ENCODE peak calls at places on chromosomes 7 and 10, in ten cellular contexts. U is left ventricle myocardium inferior, H is omental fat pad, D is tibial nerve, C is Caco-2, W is RWPE1, G is fibroblast of lung, F is WTC11, V is bronchial epithelial cell, K is HCT116. S is an unnamed sample.

GRCh38 chr7:29976265-29976664 is 13.3 kb downstream of the SCRN1 start:
- DNase-seq in U (no peak), H (no peak), D (no peak), C (no peak), W (no peak), G (peak), F (no peak), V (no peak), K (no peak), S (no peak)

GRCh38 chr10:55183993-55184392 is 383.0 kb upstream of the PCDH15 start:
- DNase-seq in U (no peak), H (no peak), D (no peak), C (no peak), W (no peak), G (no peak), F (no peak), V (no peak), K (no peak), S (no peak)

GRCh38 chr10:123270221-123270620 is 116.0 kb downstream of the BUB3 start:
- DNase-seq in U (no peak), H (no peak), D (no peak), C (no peak), W (no peak), G (peak), F (no peak), V (peak), K (no peak), S (no peak)

GRCh38 chr7:27032843-27033242 is 63.0 kb downstream of the HOXA1 start:
- DNase-seq in U (no peak), H (no peak), D (no peak), C (no peak), W (no peak), G (peak), F (no peak), V (no peak), K (no peak), S (no peak)

GRCh38 chr7:32660936-32661335 is 165.6 kb downstream of the AVL9 start:
- DNase-seq in U (no peak), H (no peak), D (no peak), C (no peak), W (no peak), G (no peak), F (no peak), V (no peak), K (no peak), S (no peak)

GRCh38 chr7:157527686-157528085 is 190.9 kb downstream of the DNAJB6 start:
- DNase-seq in U (no peak), H (no peak), D (no peak), C (peak), W (no peak), G (no peak), F (no peak), V (no peak), K (no peak), S (no peak)

GRCh38 chr7:138616085-138616484 is 85.1 kb downstream of the SVOPL start:
- DNase-seq in U (no peak), H (no peak), D (no peak), C (no peak), W (no peak), G (no peak), F (no peak), V (no peak), K (no peak), S (no peak)

GRCh38 chr10:4319870-4320367 is 506.1 kb upstream of the AKR1E2 start:
- DNase-seq in U (no peak), H (no peak), D (no peak), C (no peak), W (no peak), G (no peak), F (no peak), V (no peak), K (no peak), S (no peak)

GRCh38 chr10:31602541-31603244 is 283.7 kb downstream of the ZEB1 start:
- DNase-seq in U (peak), H (peak), D (peak), C (no peak), W (peak), G (peak), F (peak), V (peak), K (no peak), S (peak)

GRCh38 chr10:55287346-55287745 is 486.3 kb upstream of the PCDH15 start:
- DNase-seq in U (no peak), H (no peak), D (no peak), C (no peak), W (no peak), G (peak), F (no peak), V (no peak), K (no peak), S (no peak)

GRCh38 chr7:139873593-139874374 is 44.7 kb downstream of the TBXAS1 start:
- DNase-seq in U (no peak), H (no peak), D (no peak), C (no peak), W (no peak), G (no peak), F (no peak), V (no peak), K (no peak), S (no peak)

GRCh38 chr7:31785081-31785480 is 98.1 kb downstream of the PPP1R17 start:
- DNase-seq in U (no peak), H (no peak), D (no peak), C (no peak), W (no peak), G (no peak), F (no peak), V (no peak), K (no peak), S (no peak)

GRCh38 chr7:12949060-12950045 is 261.9 kb downstream of the ARL4A start:
- DNase-seq in U (no peak), H (no peak), D (no peak), C (no peak), W (no peak), G (peak), F (no peak), V (no peak), K (no peak), S (no peak)

GRCh38 chr10:12349628-12350166 is 350 bp downstream of the CAMK1D start:
- DNase-seq in U (no peak), H (no peak), D (no peak), C (no peak), W (no peak), G (no peak), F (no peak), V (no peak), K (no peak), S (peak)

GRCh38 chr7:19000410-19000809 is 117.0 kb downstream of the TWIST1 start:
- DNase-seq in U (no peak), H (no peak), D (no peak), C (no peak), W (no peak), G (no peak), F (no peak), V (no peak), K (no peak), S (no peak)

GRCh38 chr7:154804449-154804848 is 198.5 kb downstream of the PAXIP1 start:
- DNase-seq in U (no peak), H (no peak), D (no peak), C (no peak), W (peak), G (no peak), F (no peak), V (peak), K (no peak), S (no peak)

GRCh38 chr7:116164552-116164951 is 45.8 kb upstream of the TES start:
- DNase-seq in U (no peak), H (no peak), D (no peak), C (no peak), W (no peak), G (peak), F (no peak), V (no peak), K (no peak), S (no peak)

GRCh38 chr10:17343118-17343517 is 111.3 kb downstream of the ST8SIA6 start:
- DNase-seq in U (no peak), H (no peak), D (no peak), C (no peak), W (no peak), G (no peak), F (no peak), V (no peak), K (no peak), S (no peak)

GRCh38 chr7:141563956-141564623 is 12.9 kb downstream of the AGK start:
- DNase-seq in U (no peak), H (no peak), D (no peak), C (no peak), W (no peak), G (no peak), F (peak), V (no peak), K (no peak), S (no peak)

GRCh38 chr7:149622444-149623210 is 125.0 kb upstream of the ZNF746 start:
- DNase-seq in U (no peak), H (no peak), D (no peak), C (no peak), W (no peak), G (no peak), F (no peak), V (no peak), K (no peak), S (no peak)

GRCh38 chr7:30252885-30253795 is 31.3 kb upstream of the ZNRF2 start:
- DNase-seq in U (peak), H (no peak), D (peak), C (no peak), W (no peak), G (no peak), F (no peak), V (peak), K (no peak), S (no peak)

GRCh38 chr10:50625663-50626062 is 1.9 kb upstream of the SGMS1 start:
- DNase-seq in U (no peak), H (no peak), D (no peak), C (no peak), W (no peak), G (peak), F (no peak), V (no peak), K (no peak), S (no peak)

GRCh38 chr10:118798186-118798811 is 43.5 kb upstream of the CACUL1 start:
- DNase-seq in U (no peak), H (no peak), D (no peak), C (no peak), W (peak), G (no peak), F (no peak), V (peak), K (peak), S (no peak)

GRCh38 chr10:77564781-77565589 is 72.6 kb downstream of the KCNMA1 start:
- DNase-seq in U (no peak), H (no peak), D (no peak), C (peak), W (peak), G (no peak), F (peak), V (peak), K (no peak), S (no peak)

GRCh38 chr7:114150704-114151103 is 231.9 kb upstream of the PPP1R3A start:
- DNase-seq in U (no peak), H (no peak), D (no peak), C (no peak), W (no peak), G (peak), F (no peak), V (no peak), K (no peak), S (no peak)

GRCh38 chr7:100476903-100477870 is 1.8 kb downstream of the TSC22D4 start:
- DNase-seq in U (no peak), H (no peak), D (no peak), C (no peak), W (no peak), G (no peak), F (peak), V (no peak), K (no peak), S (peak)

GRCh38 chr7:106358103-106358663 is 73.4 kb upstream of the NAMPT start:
- DNase-seq in U (no peak), H (no peak), D (no peak), C (no peak), W (no peak), G (peak), F (no peak), V (peak), K (no peak), S (no peak)

GRCh38 chr10:18136056-18136916 is 3.9 kb upstream of the CACNB2 start:
- DNase-seq in U (no peak), H (no peak), D (no peak), C (no peak), W (no peak), G (no peak), F (no peak), V (no peak), K (no peak), S (no peak)

GRCh38 chr10:21171936-21172773 is 275.0 kb upstream of the NEBL start:
- DNase-seq in U (no peak), H (no peak), D (no peak), C (no peak), W (no peak), G (no peak), F (no peak), V (no peak), K (no peak), S (no peak)

GRCh38 chr10:21173964-21174669 is 277.0 kb upstream of the NEBL start:
- DNase-seq in U (peak), H (no peak), D (no peak), C (peak), W (peak), G (no peak), F (peak), V (peak), K (peak), S (peak)

GRCh38 chr10:21173433-21173963 is 276.4 kb upstream of the NEBL start:
- DNase-seq in U (no peak), H (no peak), D (no peak), C (peak), W (no peak), G (no peak), F (no peak), V (no peak), K (no peak), S (peak)

GRCh38 chr10:21171197-21171935 is 274.3 kb upstream of the NEBL start:
- DNase-seq in U (no peak), H (no peak), D (no peak), C (no peak), W (no peak), G (no peak), F (peak), V (no peak), K (peak), S (peak)

DNA sequence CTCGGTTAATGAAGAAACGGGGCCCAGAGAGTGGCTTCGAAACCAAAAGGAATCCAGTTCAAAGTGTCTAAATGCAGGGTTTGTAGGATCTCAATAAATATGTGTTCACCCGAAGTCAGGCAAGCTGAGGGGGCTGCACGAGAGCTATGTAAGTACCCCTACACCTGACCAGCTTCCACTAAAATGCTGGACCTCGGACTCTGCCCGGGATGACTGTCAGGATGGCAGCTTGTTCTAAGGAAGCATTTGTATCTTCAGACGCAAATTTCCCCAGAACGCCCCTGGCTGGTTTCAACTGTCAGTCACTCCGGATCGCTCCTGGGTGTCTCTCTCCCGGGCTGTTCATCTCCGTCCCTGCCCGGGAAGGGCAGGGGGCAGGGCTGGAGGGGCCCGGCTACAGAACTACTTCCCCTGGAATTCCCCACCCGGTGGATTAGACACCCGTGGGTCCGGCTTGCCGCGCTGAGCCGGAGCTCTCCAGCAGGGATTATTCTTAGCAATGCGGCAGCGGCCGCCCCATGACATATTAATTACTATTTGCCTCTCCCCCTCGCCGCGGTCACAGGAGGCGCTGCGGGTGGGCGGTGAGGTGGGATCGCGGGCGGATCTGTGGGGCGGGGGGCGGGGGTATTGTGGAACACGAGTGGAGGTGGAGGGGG is 275.8 kb upstream of the NEBL start:
- DNase-seq in U (no peak), H (no peak), D (peak), C (peak), W (no peak), G (no peak), F (peak), V (no peak), K (no peak), S (peak)
- TF ChIP-seq CTCF in U (no peak), H (no peak), D (no peak), C (no peak), W (no peak), G (no peak), F (no peak), V (no peak), K (no peak), S (no peak)

GRCh38 chr7:89554209-89554608 is 600.1 kb upstream of the STEAP1 start:
- DNase-seq in U (no peak), H (no peak), D (no peak), C (no peak), W (no peak), G (no peak), F (no peak), V (no peak), K (no peak), S (no peak)

DNA sequence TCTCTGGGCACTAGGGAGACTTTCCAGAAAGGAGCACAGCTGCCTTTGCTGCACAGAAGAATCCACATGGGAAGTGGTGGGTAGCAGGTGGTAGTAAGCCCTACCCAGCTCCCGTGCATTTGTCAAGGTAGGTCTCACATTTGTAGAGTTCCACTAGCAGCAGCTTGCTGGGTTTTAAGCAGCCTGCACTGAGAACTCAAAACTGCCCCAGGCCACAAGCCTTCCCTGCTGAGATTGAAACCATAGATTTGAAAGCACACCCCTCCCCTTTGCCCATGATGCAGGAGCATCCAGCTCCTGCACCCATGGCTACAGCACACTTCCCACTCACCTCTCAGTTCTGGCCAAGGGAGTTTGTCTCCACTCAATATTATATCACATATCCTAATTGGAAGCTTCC is 604.5 kb upstream of the STEAP1 start:
- DNase-seq in U (no peak), H (no peak), D (no peak), C (no peak), W (no peak), G (no peak), F (peak), V (no peak), K (no peak), S (no peak)
- TF ChIP-seq CTCF in U (no peak), H (no peak), D (no peak), C (no peak), W (no peak), G (no peak), F (no peak), V (no peak), K (no peak), S (no peak)

DNA sequence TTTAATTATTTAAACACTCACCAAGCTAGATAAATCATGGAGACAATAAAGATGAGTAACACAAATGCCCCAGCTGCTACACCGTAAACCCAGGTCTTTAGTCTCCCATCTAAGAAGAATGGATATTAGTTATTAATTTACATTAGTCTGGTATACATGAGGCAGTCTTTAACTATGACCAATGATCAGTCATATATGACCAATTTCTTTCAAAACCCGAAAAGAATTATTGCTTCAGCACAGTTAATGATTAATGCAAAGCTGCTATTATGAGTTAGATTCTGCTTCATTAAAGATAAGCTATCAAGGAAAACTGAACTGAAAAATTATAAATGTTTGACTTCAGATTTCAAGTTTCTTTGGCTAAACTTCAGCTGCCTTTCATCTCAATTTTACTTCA is 402.9 kb downstream of the PHF14 start:
- DNase-seq in U (no peak), H (no peak), D (no peak), C (no peak), W (no peak), G (no peak), F (no peak), V (peak), K (no peak), S (no peak)
- TF ChIP-seq CTCF in U (no peak), H (no peak), D (no peak), C (no peak), W (no peak), G (no peak), F (no peak), V (no peak), K (no peak), S (no peak)

DNA sequence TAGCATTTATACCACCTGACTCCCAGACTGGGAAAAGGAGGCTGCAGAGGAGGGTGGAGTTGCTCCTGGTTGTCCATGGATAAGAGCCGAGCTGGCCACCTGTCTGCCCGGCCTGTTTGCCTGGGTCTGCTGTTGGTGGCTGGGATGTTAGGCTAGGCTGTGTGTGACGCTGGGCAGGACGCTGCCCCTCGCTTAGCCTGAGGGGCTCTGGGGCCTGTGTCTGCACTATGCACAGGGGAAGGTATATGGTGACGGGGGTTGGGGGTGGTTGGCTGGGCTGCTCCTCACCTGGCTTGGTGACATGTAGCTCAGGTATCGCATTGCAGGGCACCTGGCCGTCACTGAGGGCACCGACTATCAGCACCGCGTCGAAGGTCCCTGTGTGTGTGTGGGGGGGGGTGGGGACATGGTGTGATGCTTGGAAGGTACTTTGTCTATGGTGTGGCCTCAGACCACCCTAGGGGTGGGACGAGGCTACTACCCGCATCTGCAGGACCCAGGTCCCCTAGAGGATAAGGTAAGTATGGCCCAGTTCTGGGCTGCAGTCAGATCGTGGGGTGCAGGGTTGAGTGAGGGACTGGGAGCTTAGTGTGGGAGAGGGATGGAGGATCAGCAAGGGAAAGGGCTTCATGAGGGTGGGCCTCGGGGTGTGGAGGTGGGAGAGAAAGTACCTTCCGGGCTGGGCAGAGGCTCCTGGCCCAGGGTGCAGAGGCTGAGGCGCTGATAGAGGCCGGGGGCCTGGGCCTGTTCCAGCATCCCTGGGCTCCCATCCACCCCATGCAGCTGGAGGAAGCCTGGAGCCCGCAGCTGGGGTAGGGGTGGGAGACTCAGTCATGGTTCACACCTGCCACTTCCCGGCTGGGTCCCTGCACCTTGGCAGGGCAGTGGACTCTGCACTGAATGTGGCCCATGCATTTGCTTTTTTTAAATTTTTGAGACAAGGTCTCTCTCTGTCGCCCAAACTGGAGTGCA is 2.3 kb downstream of the METTL27 start:
- DNase-seq in U (no peak), H (no peak), D (no peak), C (no peak), W (no peak), G (no peak), F (peak), V (no peak), K (no peak), S (no peak)
- TF ChIP-seq CTCF in U (no peak), H (no peak), D (no peak), C (peak), W (no peak), G (no peak), F (no peak), V (peak), K (peak), S (peak)

S was measured in glutamatergic neuron.